ENCODE peak calls at places on chromosomes 3 and 15, in six cellular contexts. One of them, this sample, is unnamed.

GRCh38 chr3:11908981-11909698 is 62.5 kb upstream of the TAMM41 start:
- DNase-seq in cardiac muscle cell: no peak
- DNase-seq in left ventricle myocardium inferior: no peak
- DNase-seq in psoas muscle: no peak
- DNase-seq in brain microvascular endothelial cell: no peak
- DNase-seq in ovary: no peak
- DNase-seq in this sample: no peak

GRCh38 chr3:14431556-14431927 is 29.1 kb downstream of the SLC6A6 start:
- DNase-seq in cardiac muscle cell: no peak
- DNase-seq in left ventricle myocardium inferior: no peak
- DNase-seq in psoas muscle: no peak
- DNase-seq in brain microvascular endothelial cell: no peak
- DNase-seq in ovary: no peak
- DNase-seq in this sample: no peak

GRCh38 chr15:78910836-78911235 is 34.0 kb downstream of the CTSH start:
- DNase-seq in cardiac muscle cell: no peak
- DNase-seq in left ventricle myocardium inferior: no peak
- DNase-seq in psoas muscle: no peak
- DNase-seq in brain microvascular endothelial cell: no peak
- DNase-seq in ovary: no peak
- DNase-seq in this sample: no peak

GRCh38 chr3:193790086-193790990 is 197.3 kb downstream of the OPA1 start:
- DNase-seq in cardiac muscle cell: no peak
- DNase-seq in left ventricle myocardium inferior: no peak
- DNase-seq in psoas muscle: no peak
- DNase-seq in brain microvascular endothelial cell: no peak
- DNase-seq in ovary: no peak
- DNase-seq in this sample: no peak

GRCh38 chr3:21551019-21551418 is 200.0 kb downstream of the ZNF385D start:
- DNase-seq in cardiac muscle cell: peak; percentile 19
- DNase-seq in left ventricle myocardium inferior: no peak
- DNase-seq in psoas muscle: no peak
- DNase-seq in brain microvascular endothelial cell: no peak
- DNase-seq in ovary: no peak
- DNase-seq in this sample: no peak

GRCh38 chr15:83734487-83734886 is 80.6 kb downstream of the ADAMTSL3 start:
- DNase-seq in cardiac muscle cell: peak; percentile 27
- DNase-seq in left ventricle myocardium inferior: no peak
- DNase-seq in psoas muscle: no peak
- DNase-seq in brain microvascular endothelial cell: no peak
- DNase-seq in ovary: no peak
- DNase-seq in this sample: no peak

GRCh38 chr3:13309004-13309403 is 111.1 kb downstream of the NUP210 start:
- DNase-seq in cardiac muscle cell: no peak
- DNase-seq in left ventricle myocardium inferior: no peak
- DNase-seq in psoas muscle: no peak
- DNase-seq in brain microvascular endothelial cell: no peak
- DNase-seq in ovary: no peak
- DNase-seq in this sample: no peak

GRCh38 chr3:197545111-197545510 is 10.7 kb downstream of the BDH1 start:
- DNase-seq in cardiac muscle cell: no peak
- DNase-seq in left ventricle myocardium inferior: no peak
- DNase-seq in psoas muscle: no peak
- DNase-seq in brain microvascular endothelial cell: no peak
- DNase-seq in ovary: no peak
- DNase-seq in this sample: no peak

GRCh38 chr15:31465083-31465955 is 138.7 kb downstream of the KLF13 start:
- DNase-seq in cardiac muscle cell: no peak
- DNase-seq in left ventricle myocardium inferior: no peak
- DNase-seq in psoas muscle: no peak
- DNase-seq in brain microvascular endothelial cell: no peak
- DNase-seq in ovary: no peak
- DNase-seq in this sample: no peak

GRCh38 chr3:132161608-132162007 is 126.8 kb upstream of the CPNE4 start:
- DNase-seq in cardiac muscle cell: peak; percentile 19
- DNase-seq in left ventricle myocardium inferior: no peak
- DNase-seq in psoas muscle: no peak
- DNase-seq in brain microvascular endothelial cell: no peak
- DNase-seq in ovary: no peak
- DNase-seq in this sample: no peak

GRCh38 chr3:150222646-150223045 is 185.5 kb upstream of the TSC22D2 start:
- DNase-seq in cardiac muscle cell: no peak
- DNase-seq in left ventricle myocardium inferior: no peak
- DNase-seq in psoas muscle: no peak
- DNase-seq in brain microvascular endothelial cell: no peak
- DNase-seq in ovary: no peak
- DNase-seq in this sample: no peak

GRCh38 chr3:137970914-137971831 is 38.8 kb upstream of the CLDN18 start:
- DNase-seq in cardiac muscle cell: peak; percentile 72
- DNase-seq in left ventricle myocardium inferior: peak; percentile 69
- DNase-seq in psoas muscle: peak; percentile 68
- DNase-seq in brain microvascular endothelial cell: peak; percentile 72
- DNase-seq in ovary: peak; percentile 46
- DNase-seq in this sample: peak; percentile 68
- H3K4me3 ChIP-seq in cardiac muscle cell: no peak overlapping the region
- H3K4me3 ChIP-seq in left ventricle myocardium inferior: no peak overlapping the region
- H3K4me3 ChIP-seq in psoas muscle: no peak overlapping the region
- H3K4me3 ChIP-seq in brain microvascular endothelial cell: no peak overlapping the region
- H3K4me3 ChIP-seq in ovary: no peak overlapping the region
- H3K4me3 ChIP-seq in this sample: no peak overlapping the region

DNA sequence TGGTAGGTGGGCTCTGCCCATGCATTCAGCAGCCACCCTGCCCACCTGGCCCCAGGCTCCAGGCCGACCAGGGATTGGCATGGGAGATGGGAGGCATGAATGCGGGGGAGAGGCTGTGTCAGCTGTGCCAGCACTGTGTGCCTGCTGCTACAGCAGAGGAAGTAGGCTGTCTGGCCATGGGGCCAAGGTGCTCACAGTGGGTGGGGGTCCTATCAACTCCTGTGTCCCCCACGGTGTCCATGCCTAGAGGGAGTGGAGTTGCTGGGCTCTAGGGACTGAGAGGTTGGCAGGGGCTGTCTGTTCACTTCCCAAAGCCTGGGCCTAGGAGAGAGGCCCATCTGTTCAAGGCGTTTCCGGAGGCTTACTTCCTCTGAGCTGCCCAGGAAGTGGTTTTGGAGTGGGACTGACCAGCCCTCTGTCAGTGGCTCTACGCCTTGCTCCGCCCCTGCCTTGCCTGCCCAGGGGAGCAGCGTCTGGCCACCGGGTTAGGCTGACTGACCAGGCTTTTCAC is 5.8 kb downstream of the PRKCD start:
- DNase-seq in cardiac muscle cell: peak; percentile 86
- DNase-seq in left ventricle myocardium inferior: peak; percentile 73
- DNase-seq in psoas muscle: peak; percentile 71
- DNase-seq in brain microvascular endothelial cell: peak; percentile 25
- DNase-seq in ovary: peak; percentile 31
- DNase-seq in this sample: no peak
- H3K4me3 ChIP-seq in cardiac muscle cell: no peak overlapping the region
- H3K4me3 ChIP-seq in left ventricle myocardium inferior: peak overlapping the region; percentile 30
- H3K4me3 ChIP-seq in psoas muscle: no peak overlapping the region
- H3K4me3 ChIP-seq in brain microvascular endothelial cell: no peak overlapping the region
- H3K4me3 ChIP-seq in ovary: no peak overlapping the region
- H3K4me3 ChIP-seq in this sample: no peak overlapping the region

DNA sequence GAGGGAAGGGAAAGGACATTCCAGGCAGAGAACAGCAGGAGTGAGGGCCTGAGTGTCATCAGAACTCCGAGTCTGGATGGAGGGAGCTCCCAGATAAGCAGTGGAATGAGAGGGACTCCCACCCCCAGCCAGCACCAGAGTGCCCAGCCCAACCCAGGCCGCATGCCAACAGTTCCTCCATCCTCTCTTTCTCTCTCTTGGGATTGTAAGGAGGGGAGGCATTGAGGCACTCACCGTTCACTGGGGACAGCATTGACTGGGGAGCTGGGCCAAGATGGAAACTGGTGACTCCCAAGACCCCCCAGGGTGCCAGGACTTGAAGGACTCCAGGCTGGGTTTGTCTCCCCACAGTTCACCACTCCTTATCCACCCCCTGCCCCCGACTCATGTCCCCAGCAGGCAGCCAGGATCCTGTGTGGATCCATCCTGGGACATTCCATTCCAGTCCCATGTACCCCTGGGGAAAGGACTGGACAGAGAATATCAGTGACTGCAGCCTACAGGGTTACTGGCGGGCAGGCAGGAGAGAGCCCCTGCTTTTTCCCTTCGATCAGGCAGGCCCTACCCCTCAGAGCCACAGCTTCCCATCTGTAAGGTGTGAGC is 15.7 kb downstream of the PTH1R start:
- DNase-seq in cardiac muscle cell: peak; percentile 31
- DNase-seq in left ventricle myocardium inferior: peak; percentile 31
- DNase-seq in psoas muscle: no peak
- DNase-seq in brain microvascular endothelial cell: no peak
- DNase-seq in ovary: no peak
- DNase-seq in this sample: no peak
- H3K4me3 ChIP-seq in cardiac muscle cell: no peak overlapping the region
- H3K4me3 ChIP-seq in left ventricle myocardium inferior: peak overlapping the region; percentile 64
- H3K4me3 ChIP-seq in psoas muscle: no peak overlapping the region
- H3K4me3 ChIP-seq in brain microvascular endothelial cell: no peak overlapping the region
- H3K4me3 ChIP-seq in ovary: no peak overlapping the region
- H3K4me3 ChIP-seq in this sample: no peak overlapping the region

DNA sequence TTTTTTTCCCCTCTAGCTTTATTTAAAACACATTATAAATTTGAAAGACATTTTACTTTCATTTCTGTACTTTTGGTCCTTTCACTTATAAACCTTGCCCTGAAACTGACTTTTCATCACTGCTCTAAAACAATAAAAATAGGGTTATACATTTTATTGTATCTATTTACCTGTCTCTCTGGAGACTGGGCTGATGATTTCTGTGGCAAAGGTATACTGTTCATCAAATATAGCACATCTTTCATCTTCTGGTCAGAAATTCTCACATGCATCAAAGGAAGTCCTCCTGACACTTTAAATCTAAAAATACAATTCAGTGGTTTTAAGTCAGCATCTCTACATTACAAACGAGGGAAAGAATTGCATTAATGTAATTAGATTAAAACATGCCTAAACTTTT is 86.1 kb downstream of the VPS13C start:
- DNase-seq in cardiac muscle cell: no peak
- DNase-seq in left ventricle myocardium inferior: no peak
- DNase-seq in psoas muscle: no peak
- DNase-seq in brain microvascular endothelial cell: no peak
- DNase-seq in ovary: no peak
- DNase-seq in this sample: no peak
- H3K4me3 ChIP-seq in cardiac muscle cell: no peak overlapping the region
- H3K4me3 ChIP-seq in left ventricle myocardium inferior: no peak overlapping the region
- H3K4me3 ChIP-seq in psoas muscle: no peak overlapping the region
- H3K4me3 ChIP-seq in brain microvascular endothelial cell: no peak overlapping the region
- H3K4me3 ChIP-seq in ovary: no peak overlapping the region
- H3K4me3 ChIP-seq in this sample: no peak overlapping the region

DNA sequence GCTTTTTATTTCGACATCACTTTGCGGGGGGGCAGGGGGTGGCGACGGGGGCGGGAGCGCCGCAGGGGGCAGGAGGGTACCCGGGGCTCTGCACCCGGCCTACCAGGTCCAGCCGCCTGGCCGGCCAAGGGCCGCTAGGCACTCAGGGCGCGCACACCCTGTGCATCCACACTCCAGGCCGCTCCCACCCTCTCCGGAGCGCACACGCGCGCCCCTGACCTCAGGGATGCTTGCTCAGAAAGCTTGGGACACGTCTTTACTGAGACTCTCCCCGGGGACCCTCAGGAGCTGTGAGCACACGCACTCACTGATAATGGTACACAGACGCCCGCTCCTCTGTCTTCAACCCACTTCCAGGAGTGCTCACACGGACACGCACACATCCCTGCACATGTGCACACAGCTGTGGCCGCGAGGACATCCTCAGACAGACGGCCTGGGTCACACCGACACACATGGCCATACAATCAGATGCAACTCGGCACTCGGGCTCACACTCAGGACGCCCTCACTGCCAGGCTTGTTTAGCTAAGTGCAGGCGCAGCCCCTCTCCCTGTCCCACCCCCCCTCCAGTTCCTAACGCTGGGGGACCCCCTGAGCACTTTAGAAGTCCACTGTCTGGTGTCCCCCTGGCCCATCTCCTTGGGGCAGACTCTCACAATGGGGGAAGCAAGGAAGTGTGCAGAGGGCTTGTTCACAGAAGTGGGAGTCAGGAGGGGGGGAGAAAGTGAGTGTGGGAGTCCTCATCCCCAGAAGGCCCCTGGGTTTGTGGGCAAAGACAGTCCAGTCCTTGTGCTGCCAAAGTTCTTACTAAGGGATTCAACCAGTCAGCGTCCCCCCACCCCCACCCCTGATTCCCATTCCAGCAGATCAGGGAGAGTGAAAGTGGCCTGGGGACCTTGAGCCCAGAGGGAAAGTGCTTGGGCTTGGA is 485 bp upstream of the GATA2 start:
- DNase-seq in cardiac muscle cell: no peak
- DNase-seq in left ventricle myocardium inferior: no peak
- DNase-seq in psoas muscle: no peak
- DNase-seq in brain microvascular endothelial cell: no peak
- DNase-seq in ovary: no peak
- DNase-seq in this sample: no peak
- H3K4me3 ChIP-seq in cardiac muscle cell: peak overlapping the region; percentile 31
- H3K4me3 ChIP-seq in left ventricle myocardium inferior: peak overlapping the region; percentile 81
- H3K4me3 ChIP-seq in psoas muscle: peak overlapping the region; percentile 55
- H3K4me3 ChIP-seq in brain microvascular endothelial cell: no peak overlapping the region
- H3K4me3 ChIP-seq in ovary: peak overlapping the region; percentile 58
- H3K4me3 ChIP-seq in this sample: no peak overlapping the region

GRCh38 chr15:52558196-52558595 is 10.6 kb downstream of the ARPP19 start:
- DNase-seq in cardiac muscle cell: peak; percentile 53
- DNase-seq in left ventricle myocardium inferior: no peak
- DNase-seq in psoas muscle: no peak
- DNase-seq in brain microvascular endothelial cell: peak; percentile 85
- DNase-seq in ovary: no peak
- DNase-seq in this sample: no peak
- H3K4me3 ChIP-seq in cardiac muscle cell: no peak overlapping the region
- H3K4me3 ChIP-seq in left ventricle myocardium inferior: no peak overlapping the region
- H3K4me3 ChIP-seq in psoas muscle: peak overlapping the region; percentile 63
- H3K4me3 ChIP-seq in brain microvascular endothelial cell: no peak overlapping the region
- H3K4me3 ChIP-seq in ovary: no peak overlapping the region
- H3K4me3 ChIP-seq in this sample: no peak overlapping the region